ENCODE peak calls at places on chromosomes 3 and 15, in six cellular contexts. One of them, this sample, is unnamed. For H3K27me3, the result is how much of the 10 kb centered on the place peaks cover.

GRCh38 chr3:141486416-141486734 is 452 bp upstream of the RASA2 start:
- DNase-seq in cardiac muscle cell: no peak
- DNase-seq in tibial nerve: no peak
- DNase-seq in neural progenitor cell: no peak
- DNase-seq in body of pancreas: no peak
- DNase-seq in A673: no peak
- DNase-seq in this sample: peak

GRCh38 chr15:27017168-27017809 is 46.3 kb downstream of the GABRG3 start:
- DNase-seq in tibial nerve: peak
- DNase-seq in A673: peak
- DNase-seq in neural progenitor cell: peak
- DNase-seq in body of pancreas: peak
- DNase-seq in cardiac muscle cell: peak
- DNase-seq in this sample: peak

GRCh38 chr15:32957219-32957618 is 237.3 kb downstream of the FMN1 start:
- DNase-seq in A673: no peak
- DNase-seq in tibial nerve: no peak
- DNase-seq in body of pancreas: no peak
- DNase-seq in neural progenitor cell: no peak
- DNase-seq in cardiac muscle cell: no peak
- DNase-seq in this sample: no peak

GRCh38 chr15:79394231-79394630 is 37.9 kb upstream of the MINAR1 start:
- DNase-seq in tibial nerve: no peak
- DNase-seq in A673: no peak
- DNase-seq in cardiac muscle cell: no peak
- DNase-seq in body of pancreas: no peak
- DNase-seq in neural progenitor cell: no peak
- DNase-seq in this sample: no peak

GRCh38 chr15:52483712-52484111 is 45.0 kb downstream of the MYO5A start:
- DNase-seq in neural progenitor cell: no peak
- DNase-seq in cardiac muscle cell: no peak
- DNase-seq in body of pancreas: no peak
- DNase-seq in A673: no peak
- DNase-seq in tibial nerve: no peak
- DNase-seq in this sample: peak

GRCh38 chr3:54520060-54520459 is 397.7 kb downstream of the CACNA2D3 start:
- DNase-seq in tibial nerve: no peak
- DNase-seq in cardiac muscle cell: no peak
- DNase-seq in A673: no peak
- DNase-seq in neural progenitor cell: no peak
- DNase-seq in body of pancreas: peak
- DNase-seq in this sample: no peak

GRCh38 chr3:171142985-171143384 is 116.5 kb upstream of the SLC2A2 start:
- DNase-seq in neural progenitor cell: no peak
- DNase-seq in tibial nerve: no peak
- DNase-seq in A673: peak
- DNase-seq in body of pancreas: peak
- DNase-seq in cardiac muscle cell: no peak
- DNase-seq in this sample: no peak

GRCh38 chr3:186472466-186473008 is 71.6 kb downstream of the CRYGS start:
- DNase-seq in neural progenitor cell: no peak
- DNase-seq in body of pancreas: no peak
- DNase-seq in A673: no peak
- DNase-seq in cardiac muscle cell: no peak
- DNase-seq in tibial nerve: no peak
- DNase-seq in this sample: no peak

GRCh38 chr3:25038907-25039306 is 389.2 kb upstream of the RARB start:
- DNase-seq in A673: no peak
- DNase-seq in cardiac muscle cell: no peak
- DNase-seq in body of pancreas: no peak
- DNase-seq in neural progenitor cell: no peak
- DNase-seq in tibial nerve: no peak
- DNase-seq in this sample: peak

GRCh38 chr15:51203797-51204196 is 109.1 kb upstream of the TNFAIP8L3 start:
- DNase-seq in A673: no peak
- DNase-seq in cardiac muscle cell: no peak
- DNase-seq in body of pancreas: no peak
- DNase-seq in tibial nerve: no peak
- DNase-seq in neural progenitor cell: no peak
- DNase-seq in this sample: peak

GRCh38 chr3:194727435-194728128 is 41.9 kb downstream of the FAM43A start:
- DNase-seq in neural progenitor cell: no peak
- DNase-seq in body of pancreas: no peak
- DNase-seq in cardiac muscle cell: no peak
- DNase-seq in A673: no peak
- DNase-seq in tibial nerve: no peak
- DNase-seq in this sample: peak

GRCh38 chr3:139491027-139491700 is 14.8 kb upstream of the RBP2 start:
- DNase-seq in cardiac muscle cell: no peak
- DNase-seq in tibial nerve: no peak
- DNase-seq in body of pancreas: peak
- DNase-seq in A673: no peak
- DNase-seq in neural progenitor cell: no peak
- DNase-seq in this sample: peak

GRCh38 chr3:46858996-46859710 is 4.1 kb downstream of the MYL3 start:
- DNase-seq in A673: no peak
- DNase-seq in body of pancreas: peak
- DNase-seq in neural progenitor cell: no peak
- DNase-seq in cardiac muscle cell: no peak
- DNase-seq in tibial nerve: peak
- DNase-seq in this sample: no peak

GRCh38 chr3:150421256-150421655 is 13.2 kb downstream of the TSC22D2 start:
- DNase-seq in tibial nerve: no peak
- DNase-seq in cardiac muscle cell: no peak
- DNase-seq in neural progenitor cell: peak
- DNase-seq in A673: no peak
- DNase-seq in body of pancreas: no peak
- DNase-seq in this sample: no peak

GRCh38 chr3:13525827-13526625 is 22.9 kb upstream of the FBLN2 start:
- DNase-seq in A673: peak
- DNase-seq in tibial nerve: no peak
- DNase-seq in neural progenitor cell: peak
- DNase-seq in body of pancreas: no peak
- DNase-seq in cardiac muscle cell: no peak
- DNase-seq in this sample: peak

GRCh38 chr3:170425491-170426239 is 7.0 kb downstream of the CLDN11 start:
- DNase-seq in tibial nerve: no peak
- DNase-seq in A673: no peak
- DNase-seq in body of pancreas: no peak
- DNase-seq in cardiac muscle cell: no peak
- DNase-seq in neural progenitor cell: peak
- DNase-seq in this sample: no peak

GRCh38 chr15:66724732-66725467 is 22.9 kb downstream of the SMAD6 start:
- DNase-seq in neural progenitor cell: no peak
- DNase-seq in tibial nerve: no peak
- DNase-seq in body of pancreas: no peak
- DNase-seq in cardiac muscle cell: no peak
- DNase-seq in A673: no peak
- DNase-seq in this sample: no peak

GRCh38 chr15:73125219-73125618 is 73.0 kb downstream of the NEO1 start:
- DNase-seq in cardiac muscle cell: no peak
- DNase-seq in A673: no peak
- DNase-seq in neural progenitor cell: no peak
- DNase-seq in body of pancreas: no peak
- DNase-seq in tibial nerve: no peak
- DNase-seq in this sample: peak

GRCh38 chr3:42263354-42264346 is 2.3 kb downstream of the CCK start:
- DNase-seq in cardiac muscle cell: peak
- DNase-seq in A673: no peak
- DNase-seq in body of pancreas: peak
- DNase-seq in neural progenitor cell: peak
- DNase-seq in tibial nerve: no peak
- DNase-seq in this sample: peak

GRCh38 chr15:58724471-58724870 is 25.0 kb downstream of the ADAM10 start:
- DNase-seq in tibial nerve: no peak
- DNase-seq in cardiac muscle cell: peak
- DNase-seq in A673: no peak
- DNase-seq in neural progenitor cell: no peak
- DNase-seq in body of pancreas: no peak
- DNase-seq in this sample: no peak

GRCh38 chr15:58212909-58213526 is 74.8 kb downstream of the AQP9 start:
- DNase-seq in body of pancreas: peak
- DNase-seq in A673: peak
- DNase-seq in tibial nerve: no peak
- DNase-seq in cardiac muscle cell: peak
- DNase-seq in neural progenitor cell: peak
- DNase-seq in this sample: peak

GRCh38 chr3:38122712-38123290 is 14.1 kb downstream of the ACAA1 start:
- DNase-seq in tibial nerve: no peak
- DNase-seq in cardiac muscle cell: no peak
- DNase-seq in body of pancreas: peak
- DNase-seq in neural progenitor cell: no peak
- DNase-seq in A673: no peak
- DNase-seq in this sample: no peak

GRCh38 chr3:196537319-196537984 is 22.3 kb upstream of the SMCO1 start:
- DNase-seq in tibial nerve: peak
- DNase-seq in body of pancreas: peak
- DNase-seq in neural progenitor cell: peak
- DNase-seq in A673: peak
- DNase-seq in cardiac muscle cell: peak
- DNase-seq in this sample: peak

GRCh38 chr3:33440578-33441321 is 545 bp upstream of the UBP1 start:
- DNase-seq in body of pancreas: peak
- DNase-seq in tibial nerve: no peak
- DNase-seq in cardiac muscle cell: peak
- DNase-seq in A673: peak
- DNase-seq in neural progenitor cell: peak
- DNase-seq in this sample: peak

GRCh38 chr3:33440328-33440577 is at the start of gene UBP1:
- DNase-seq in neural progenitor cell: peak
- DNase-seq in A673: no peak
- DNase-seq in body of pancreas: peak
- DNase-seq in tibial nerve: peak
- DNase-seq in cardiac muscle cell: no peak
- DNase-seq in this sample: no peak

GRCh38 chr3:33441322-33441976 is 1.2 kb upstream of the UBP1 start:
- DNase-seq in neural progenitor cell: no peak
- DNase-seq in body of pancreas: no peak
- DNase-seq in A673: no peak
- DNase-seq in tibial nerve: peak
- DNase-seq in cardiac muscle cell: no peak
- DNase-seq in this sample: peak

GRCh38 chr3:33439421-33440327 is 531 bp downstream of the UBP1 start:
- DNase-seq in A673: peak
- DNase-seq in tibial nerve: peak
- DNase-seq in neural progenitor cell: no peak
- DNase-seq in cardiac muscle cell: peak
- DNase-seq in body of pancreas: peak
- DNase-seq in this sample: peak

GRCh38 chr3:33442190-33442589 is 2.0 kb upstream of the UBP1 start:
- DNase-seq in A673: no peak
- DNase-seq in body of pancreas: no peak
- DNase-seq in neural progenitor cell: no peak
- DNase-seq in tibial nerve: no peak
- DNase-seq in cardiac muscle cell: no peak
- DNase-seq in this sample: no peak
- TF ChIP-seq CTCF in A673: no peak
- TF ChIP-seq CTCF in body of pancreas: no peak
- TF ChIP-seq CTCF in neural progenitor cell: no peak
- TF ChIP-seq CTCF in tibial nerve: no peak
- TF ChIP-seq CTCF in cardiac muscle cell: no peak
- TF ChIP-seq CTCF in this sample: no peak

GRCh38 chr3:156642750-156643728 is 31.4 kb upstream of the TIPARP start:
- DNase-seq in cardiac muscle cell: no peak
- DNase-seq in neural progenitor cell: no peak
- DNase-seq in A673: no peak
- DNase-seq in body of pancreas: no peak
- DNase-seq in tibial nerve: no peak
- DNase-seq in this sample: no peak
- H3K4me3 ChIP-seq in cardiac muscle cell: no peak
- H3K4me3 ChIP-seq in neural progenitor cell: no peak
- H3K4me3 ChIP-seq in A673: peak
- H3K4me3 ChIP-seq in body of pancreas: no peak
- H3K4me3 ChIP-seq in tibial nerve: no peak
- H3K4me3 ChIP-seq in this sample: no peak

GRCh38 chr15:76100361-76100760 is 40.6 kb downstream of the TMEM266 start:
- DNase-seq in A673: no peak
- DNase-seq in neural progenitor cell: no peak
- DNase-seq in tibial nerve: no peak
- DNase-seq in body of pancreas: no peak
- DNase-seq in cardiac muscle cell: no peak
- DNase-seq in this sample: no peak
- H3K27me3 ChIP-seq in A673: under half
- H3K27me3 ChIP-seq in neural progenitor cell: under half
- H3K27me3 ChIP-seq in tibial nerve: under half
- H3K27me3 ChIP-seq in body of pancreas: under half
- H3K27me3 ChIP-seq in cardiac muscle cell: under half
- H3K27me3 ChIP-seq in this sample: under half

GRCh38 chr3:154427685-154428291 is 2.2 kb downstream of the GPR149 start:
- DNase-seq in cardiac muscle cell: peak
- DNase-seq in neural progenitor cell: peak
- DNase-seq in A673: peak
- DNase-seq in body of pancreas: no peak
- DNase-seq in tibial nerve: no peak
- DNase-seq in this sample: no peak

GRCh38 chr3:154430014-154430413 is at the start of gene GPR149:
- DNase-seq in A673: no peak
- DNase-seq in neural progenitor cell: peak
- DNase-seq in body of pancreas: no peak
- DNase-seq in tibial nerve: no peak
- DNase-seq in cardiac muscle cell: peak
- DNase-seq in this sample: peak

GRCh38 chr3:154422694-154423093 is 7.3 kb downstream of the GPR149 start:
- DNase-seq in cardiac muscle cell: no peak
- DNase-seq in neural progenitor cell: no peak
- DNase-seq in A673: no peak
- DNase-seq in body of pancreas: no peak
- DNase-seq in tibial nerve: no peak
- DNase-seq in this sample: no peak

GRCh38 chr3:154431043-154431442 is 1.1 kb upstream of the GPR149 start:
- DNase-seq in neural progenitor cell: no peak
- DNase-seq in cardiac muscle cell: no peak
- DNase-seq in A673: no peak
- DNase-seq in body of pancreas: no peak
- DNase-seq in tibial nerve: no peak
- DNase-seq in this sample: peak

DNA sequence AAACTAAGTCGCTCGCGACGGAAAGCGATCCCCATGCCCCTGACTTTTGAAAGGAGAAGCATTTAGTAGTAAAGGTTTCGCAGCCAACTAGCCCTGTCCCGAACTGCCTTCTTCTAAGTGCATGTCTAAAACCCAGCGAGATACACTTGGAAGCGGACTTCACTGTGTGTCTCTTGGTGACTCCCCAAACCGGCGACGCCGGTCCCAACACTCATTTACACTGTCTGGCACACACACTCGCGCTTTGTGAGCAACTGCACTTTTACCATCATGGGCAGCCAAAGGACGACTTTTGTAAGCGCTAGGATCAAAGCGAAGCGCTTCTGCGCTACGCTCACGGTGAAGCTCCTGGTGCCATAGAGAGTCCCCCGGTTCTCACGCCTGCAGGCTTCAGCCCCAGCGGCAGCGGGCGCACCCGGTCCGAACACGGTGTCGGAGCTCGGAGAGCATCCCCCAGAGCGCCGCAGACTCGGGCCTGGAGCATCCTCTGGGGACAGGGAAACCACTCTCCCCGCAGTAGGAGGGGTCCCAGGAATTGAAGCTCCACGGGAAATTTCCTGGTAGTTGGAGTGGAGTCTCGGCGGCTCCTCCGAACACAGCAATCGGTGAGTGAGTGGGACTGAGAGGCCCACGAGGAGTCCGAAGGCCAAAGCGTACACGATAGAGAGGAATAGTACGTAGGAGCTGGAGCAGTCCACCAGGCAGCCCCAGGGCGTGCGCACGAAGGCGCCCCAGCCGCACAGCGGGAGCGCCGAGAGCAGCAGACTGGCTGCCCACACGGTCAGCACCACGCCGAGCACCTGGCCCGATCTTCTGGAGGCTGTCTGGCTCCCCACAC is 1.4 kb downstream of the GPR149 start:
- DNase-seq in body of pancreas: no peak
- DNase-seq in A673: no peak
- DNase-seq in tibial nerve: no peak
- DNase-seq in cardiac muscle cell: peak
- DNase-seq in neural progenitor cell: peak
- DNase-seq in this sample: no peak
- TF ChIP-seq CTCF in body of pancreas: no peak
- TF ChIP-seq CTCF in A673: no peak
- TF ChIP-seq CTCF in tibial nerve: no peak
- TF ChIP-seq CTCF in cardiac muscle cell: no peak
- TF ChIP-seq CTCF in neural progenitor cell: peak
- TF ChIP-seq CTCF in this sample: no peak

This sample was measured in bronchial epithelial cell.